ENCODE peak calls at places on chromosomes 2 and 18, in five cellular contexts. One of them, this sample, is unnamed.
A peak's percentile ranks its signal among the peaks of the same experiment; 100 is the strongest.

GRCh38 chr2:19933351-19933981 is 31.7 kb upstream of the TTC32 start:
- DNase-seq in A549: peak; percentile 64
- DNase-seq in CD8-positive, alpha-beta T cell: no peak
- DNase-seq in cardiac muscle cell: no peak
- DNase-seq in uterus: no peak
- DNase-seq in this sample: no peak

GRCh38 chr2:162965151-162965550 is 126.6 kb upstream of the KCNH7 start:
- DNase-seq in A549: no peak
- DNase-seq in CD8-positive, alpha-beta T cell: no peak
- DNase-seq in cardiac muscle cell: no peak
- DNase-seq in uterus: no peak
- DNase-seq in this sample: no peak

GRCh38 chr2:72144746-72145657 is 2.7 kb downstream of the CYP26B1 start:
- DNase-seq in A549: peak; percentile 96
- DNase-seq in CD8-positive, alpha-beta T cell: no peak
- DNase-seq in cardiac muscle cell: peak; percentile 72
- DNase-seq in uterus: peak; percentile 23
- DNase-seq in this sample: no peak

GRCh38 chr2:232522855-232523681 is 2.9 kb downstream of the PRSS56 start:
- DNase-seq in A549: peak; percentile 28
- DNase-seq in CD8-positive, alpha-beta T cell: no peak
- DNase-seq in cardiac muscle cell: no peak
- DNase-seq in uterus: no peak
- DNase-seq in this sample: no peak

GRCh38 chr2:132519566-132519965 is 103.0 kb downstream of the GPR39 start:
- DNase-seq in A549: no peak
- DNase-seq in CD8-positive, alpha-beta T cell: no peak
- DNase-seq in cardiac muscle cell: no peak
- DNase-seq in uterus: no peak
- DNase-seq in this sample: no peak

GRCh38 chr18:32389868-32390267 is 80.8 kb downstream of the GAREM1 start:
- DNase-seq in A549: no peak
- DNase-seq in CD8-positive, alpha-beta T cell: no peak
- DNase-seq in cardiac muscle cell: no peak
- DNase-seq in uterus: no peak
- DNase-seq in this sample: peak; percentile 81

GRCh38 chr2:6957910-6958615 is 40.9 kb downstream of the RNF144A start:
- DNase-seq in A549: no peak
- DNase-seq in CD8-positive, alpha-beta T cell: no peak
- DNase-seq in cardiac muscle cell: peak; percentile 36
- DNase-seq in uterus: peak; percentile 51
- DNase-seq in this sample: no peak

GRCh38 chr2:114614599-114614998 is 172.2 kb downstream of the DPP10 start:
- DNase-seq in A549: no peak
- DNase-seq in CD8-positive, alpha-beta T cell: no peak
- DNase-seq in cardiac muscle cell: no peak
- DNase-seq in uterus: no peak
- DNase-seq in this sample: no peak

GRCh38 chr2:99971326-99971965 is 170.9 kb downstream of the AFF3 start:
- DNase-seq in A549: no peak
- DNase-seq in CD8-positive, alpha-beta T cell: no peak
- DNase-seq in cardiac muscle cell: no peak
- DNase-seq in uterus: no peak
- DNase-seq in this sample: no peak

GRCh38 chr2:53859354-53860159 is at the start of gene GPR75:
- DNase-seq in A549: no peak
- DNase-seq in CD8-positive, alpha-beta T cell: no peak
- DNase-seq in cardiac muscle cell: peak; percentile 32
- DNase-seq in uterus: peak; percentile 20
- DNase-seq in this sample: peak; percentile 53

GRCh38 chr2:113158884-113159553 is 14.8 kb upstream of the PSD4 start:
- DNase-seq in A549: no peak
- DNase-seq in CD8-positive, alpha-beta T cell: no peak
- DNase-seq in cardiac muscle cell: no peak
- DNase-seq in uterus: no peak
- DNase-seq in this sample: no peak

GRCh38 chr2:6855860-6856547 is 9.7 kb downstream of the CMPK2 start:
- DNase-seq in A549: no peak
- DNase-seq in CD8-positive, alpha-beta T cell: no peak
- DNase-seq in cardiac muscle cell: no peak
- DNase-seq in uterus: no peak
- DNase-seq in this sample: no peak

GRCh38 chr2:223260681-223261080 is 208.7 kb downstream of the KCNE4 start:
- DNase-seq in A549: no peak
- DNase-seq in CD8-positive, alpha-beta T cell: no peak
- DNase-seq in cardiac muscle cell: no peak
- DNase-seq in uterus: no peak
- DNase-seq in this sample: no peak

GRCh38 chr2:37890893-37891495 is 34.1 kb upstream of the RMDN2 start:
- DNase-seq in A549: peak; percentile 90
- DNase-seq in CD8-positive, alpha-beta T cell: peak; percentile 42
- DNase-seq in cardiac muscle cell: peak; percentile 86
- DNase-seq in uterus: peak; percentile 70
- DNase-seq in this sample: peak; percentile 83

GRCh38 chr18:3771121-3771971 is 321.4 kb downstream of the TGIF1 start:
- DNase-seq in A549: peak; percentile 73
- DNase-seq in CD8-positive, alpha-beta T cell: peak; percentile 60
- DNase-seq in cardiac muscle cell: peak; percentile 85
- DNase-seq in uterus: peak; percentile 85
- DNase-seq in this sample: peak; percentile 91

GRCh38 chr18:3777719-3778118 is 327.7 kb downstream of the TGIF1 start:
- DNase-seq in A549: no peak
- DNase-seq in CD8-positive, alpha-beta T cell: no peak
- DNase-seq in cardiac muscle cell: no peak
- DNase-seq in uterus: no peak
- DNase-seq in this sample: no peak

GRCh38 chr18:3775996-3776395 is 326.0 kb downstream of the TGIF1 start:
- DNase-seq in A549: no peak
- DNase-seq in CD8-positive, alpha-beta T cell: no peak
- DNase-seq in cardiac muscle cell: no peak
- DNase-seq in uterus: no peak
- DNase-seq in this sample: no peak

GRCh38 chr18:3773303-3773702 is 323.3 kb downstream of the TGIF1 start:
- DNase-seq in A549: no peak
- DNase-seq in CD8-positive, alpha-beta T cell: no peak
- DNase-seq in cardiac muscle cell: no peak
- DNase-seq in uterus: no peak
- DNase-seq in this sample: no peak
- TF ChIP-seq CTCF in A549: no peak
- TF ChIP-seq CTCF in CD8-positive, alpha-beta T cell: no peak
- TF ChIP-seq CTCF in cardiac muscle cell: peak; percentile 4
- TF ChIP-seq CTCF in uterus: no peak
- TF ChIP-seq CTCF in this sample: no peak

DNA sequence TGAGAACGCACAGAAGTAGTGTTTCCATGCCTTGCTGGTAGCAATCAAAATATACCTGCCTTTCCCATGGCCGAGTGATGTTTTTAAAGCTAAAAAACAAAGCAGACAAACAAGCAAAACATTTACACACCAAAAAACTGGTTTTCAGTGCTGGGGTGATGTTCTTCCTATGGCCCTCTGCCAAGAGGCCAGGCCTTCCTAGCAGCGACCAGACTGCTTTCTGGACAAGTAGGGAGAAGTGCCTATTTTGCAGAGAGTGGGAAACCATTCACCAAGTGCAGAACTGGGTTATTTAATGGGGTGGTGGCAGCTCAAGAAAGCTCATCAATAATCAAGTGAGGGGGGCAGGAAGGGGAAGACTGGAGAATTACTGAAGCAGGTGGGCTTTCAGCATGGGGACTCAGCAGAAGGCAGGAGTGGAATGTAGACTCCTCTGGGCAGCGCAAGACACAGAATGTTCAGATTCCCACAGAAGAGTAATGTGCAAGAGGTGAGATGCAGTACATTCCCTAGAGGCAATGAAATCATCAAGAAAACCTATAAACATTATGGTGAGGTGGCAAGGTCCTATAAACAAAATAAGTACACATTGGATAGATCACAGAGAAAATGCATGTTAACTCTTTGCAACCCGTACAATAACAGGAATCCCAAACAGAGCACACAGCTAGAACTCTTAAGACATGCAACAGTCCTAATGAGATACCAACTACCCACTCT is 44.0 kb downstream of the CPO start:
- DNase-seq in A549: no peak
- DNase-seq in CD8-positive, alpha-beta T cell: no peak
- DNase-seq in cardiac muscle cell: no peak
- DNase-seq in uterus: no peak
- DNase-seq in this sample: no peak
- H3K4me1 ChIP-seq in A549: peaks cover 15% of the 10 kb centered on the region
- H3K4me1 ChIP-seq in CD8-positive, alpha-beta T cell: no peaks in the 10 kb centered on the region
- H3K4me1 ChIP-seq in cardiac muscle cell: peaks cover 3% of the 10 kb centered on the region
- H3K4me1 ChIP-seq in uterus: no peaks in the 10 kb centered on the region
- H3K4me1 ChIP-seq in this sample: peaks cover 22% of the 10 kb centered on the region

DNA sequence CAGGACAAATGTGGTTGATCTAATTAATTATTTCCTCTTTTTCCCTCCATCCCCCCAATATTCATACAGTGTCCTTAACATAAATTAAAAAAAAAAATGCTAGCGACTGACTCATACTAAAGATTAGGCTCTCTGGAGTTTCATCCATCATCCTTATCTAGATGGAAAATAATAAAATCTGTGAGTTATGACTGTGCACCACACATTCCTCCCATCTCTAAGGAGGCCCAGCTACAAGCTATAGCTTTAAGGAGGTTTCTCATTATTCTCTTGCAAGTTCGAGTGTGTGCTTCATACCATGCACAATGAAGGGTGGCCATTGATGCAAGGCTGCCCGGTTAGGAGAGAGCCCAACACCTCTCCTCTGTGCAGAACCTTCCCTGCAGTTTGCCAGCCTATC is 77.3 kb downstream of the XDH start:
- DNase-seq in A549: no peak
- DNase-seq in CD8-positive, alpha-beta T cell: no peak
- DNase-seq in cardiac muscle cell: no peak
- DNase-seq in uterus: no peak
- DNase-seq in this sample: no peak
- H3K27ac ChIP-seq in A549: no peak overlapping the region
- H3K27ac ChIP-seq in CD8-positive, alpha-beta T cell: no peak overlapping the region
- H3K27ac ChIP-seq in cardiac muscle cell: no peak overlapping the region
- H3K27ac ChIP-seq in uterus: no peak overlapping the region
- H3K27ac ChIP-seq in this sample: no peak overlapping the region

GRCh38 chr2:36545871-36546416 is 52.0 kb downstream of the FEZ2 start:
- DNase-seq in A549: no peak
- DNase-seq in CD8-positive, alpha-beta T cell: no peak
- DNase-seq in cardiac muscle cell: no peak
- DNase-seq in uterus: no peak
- DNase-seq in this sample: no peak
- TF ChIP-seq CTCF in A549: peak; percentile 40
- TF ChIP-seq CTCF in CD8-positive, alpha-beta T cell: no peak
- TF ChIP-seq CTCF in cardiac muscle cell: peak; percentile 2
- TF ChIP-seq CTCF in uterus: no peak
- TF ChIP-seq CTCF in this sample: no peak

DNA sequence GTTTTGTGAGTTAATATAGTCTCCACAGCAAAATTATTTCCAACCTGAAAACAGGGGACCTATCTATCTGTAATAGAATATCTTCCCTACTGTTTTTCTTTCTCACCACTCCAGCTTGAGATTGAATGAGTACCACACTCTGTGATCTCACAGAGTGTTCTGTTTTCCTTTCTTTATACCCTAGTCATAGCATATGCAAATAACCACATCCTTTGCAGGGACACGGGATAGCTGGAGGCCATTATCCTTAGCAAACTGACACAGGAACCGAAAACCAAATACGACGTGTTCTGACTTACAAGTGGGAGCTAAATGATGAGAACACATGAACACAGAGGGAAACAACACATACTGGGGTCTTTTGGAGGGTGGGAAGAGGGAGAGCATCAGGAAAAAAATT is 224.7 kb downstream of the SLC8A1 start:
- DNase-seq in A549: no peak
- DNase-seq in CD8-positive, alpha-beta T cell: no peak
- DNase-seq in cardiac muscle cell: no peak
- DNase-seq in uterus: no peak
- DNase-seq in this sample: no peak
- H3K4me1 ChIP-seq in A549: no peaks in the 10 kb centered on the region
- H3K4me1 ChIP-seq in CD8-positive, alpha-beta T cell: no peaks in the 10 kb centered on the region
- H3K4me1 ChIP-seq in cardiac muscle cell: peaks cover 20% of the 10 kb centered on the region
- H3K4me1 ChIP-seq in uterus: no peaks in the 10 kb centered on the region
- H3K4me1 ChIP-seq in this sample: no peaks in the 10 kb centered on the region

DNA sequence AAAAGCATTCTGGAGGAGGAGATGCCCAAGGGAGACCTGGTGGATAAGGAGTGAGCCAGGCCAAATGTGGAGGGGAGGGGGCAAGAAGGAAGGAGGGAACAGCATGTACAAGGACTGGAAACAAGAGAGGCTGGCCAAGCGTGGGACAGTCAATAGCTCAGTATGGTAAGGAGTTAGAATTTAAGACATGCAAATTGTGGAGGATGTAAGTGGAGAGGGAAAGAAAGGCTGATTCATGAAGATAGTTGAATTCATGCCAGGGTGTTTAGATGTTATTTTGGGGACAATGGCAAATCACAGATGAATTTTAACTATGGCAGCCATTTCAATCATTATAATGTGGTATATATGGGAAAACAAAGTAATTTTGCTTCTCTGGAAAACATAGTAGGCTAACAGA is 462.3 kb downstream of the MEIS1 start:
- DNase-seq in A549: no peak
- DNase-seq in CD8-positive, alpha-beta T cell: no peak
- DNase-seq in cardiac muscle cell: no peak
- DNase-seq in uterus: peak; percentile 67
- DNase-seq in this sample: no peak
- H3K27ac ChIP-seq in A549: no peak overlapping the region
- H3K27ac ChIP-seq in CD8-positive, alpha-beta T cell: no peak overlapping the region
- H3K27ac ChIP-seq in cardiac muscle cell: peak overlapping the region; percentile 15
- H3K27ac ChIP-seq in uterus: peak overlapping the region; percentile 70
- H3K27ac ChIP-seq in this sample: peak overlapping the region; percentile 13

DNA sequence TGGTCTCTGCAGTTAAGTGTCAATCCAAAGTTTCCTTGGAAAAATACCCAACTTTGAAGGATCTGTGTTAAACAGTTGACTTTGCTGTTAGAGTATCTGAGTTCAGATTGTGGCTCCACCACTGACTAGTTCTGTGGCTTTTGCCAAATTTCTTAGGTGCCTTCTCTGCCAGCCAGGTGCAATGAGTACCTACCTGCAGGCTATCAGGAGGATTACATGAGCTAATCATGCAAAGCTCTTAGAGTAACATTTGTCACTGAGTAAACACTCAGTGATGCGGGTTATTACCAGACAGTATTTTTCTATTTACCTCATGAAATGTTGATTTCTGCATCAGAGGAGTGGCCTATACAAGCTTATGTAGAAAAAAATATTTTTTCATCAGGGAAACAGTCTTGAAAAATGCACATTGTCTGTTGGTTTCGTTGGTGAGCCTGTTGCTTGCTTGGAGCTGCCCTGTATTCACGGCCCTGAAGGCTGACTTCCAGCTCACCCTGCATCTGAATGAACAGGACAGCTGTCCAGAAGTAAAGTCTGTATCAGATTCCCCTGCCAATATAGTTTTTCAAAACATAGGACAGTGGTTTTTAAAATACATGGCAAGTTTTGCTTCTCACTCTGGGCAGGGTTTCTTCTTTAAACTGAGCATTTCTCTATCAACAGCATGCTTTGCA is 235.1 kb downstream of the CDCA7 start:
- DNase-seq in A549: no peak
- DNase-seq in CD8-positive, alpha-beta T cell: no peak
- DNase-seq in cardiac muscle cell: no peak
- DNase-seq in uterus: no peak
- DNase-seq in this sample: no peak
- TF ChIP-seq CTCF in A549: no peak
- TF ChIP-seq CTCF in CD8-positive, alpha-beta T cell: no peak
- TF ChIP-seq CTCF in cardiac muscle cell: no peak
- TF ChIP-seq CTCF in uterus: no peak
- TF ChIP-seq CTCF in this sample: no peak

GRCh38 chr18:58862404-58862803 is 2.3 kb upstream of the ZNF532 start:
- DNase-seq in A549: no peak
- DNase-seq in CD8-positive, alpha-beta T cell: no peak
- DNase-seq in cardiac muscle cell: peak; percentile 27
- DNase-seq in uterus: no peak
- DNase-seq in this sample: no peak
- H3K4me1 ChIP-seq in A549: peaks cover 55% of the 10 kb centered on the region
- H3K4me1 ChIP-seq in CD8-positive, alpha-beta T cell: peaks cover 3% of the 10 kb centered on the region
- H3K4me1 ChIP-seq in cardiac muscle cell: peaks cover 65% of the 10 kb centered on the region
- H3K4me1 ChIP-seq in uterus: peaks cover 16% of the 10 kb centered on the region
- H3K4me1 ChIP-seq in this sample: peaks cover 68% of the 10 kb centered on the region